ENCODE peak calls at places on chromosomes 7 and 10, in six cellular contexts. R is heart right ventricle, N is aorta, X is ovary, K is RWPE2, T is uterus. E is an unnamed sample.

GRCh38 chr10:79381804-79382221 is 34.5 kb downstream of the PPIF start:
- DNase-seq in K (peak; percentile 43), N (peak; percentile 86), R (peak; percentile 62), T (peak; percentile 91), X (peak; percentile 58), E (peak; percentile 82)

GRCh38 chr10:85874208-85874607 is 492.4 kb downstream of the GRID1 start:
- DNase-seq in K (no peak), N (no peak), R (no peak), T (no peak), X (no peak), E (no peak)

GRCh38 chr7:76397409-76398183 is 11.9 kb downstream of the SSC4D start:
- DNase-seq in N (peak; percentile 85), T (peak; percentile 83), K (peak; percentile 81), R (peak; percentile 87), X (peak; percentile 89), E (peak; percentile 63)

GRCh38 chr7:7274782-7275181 is 92.4 kb downstream of the C1GALT1 start:
- DNase-seq in T (no peak), R (no peak), X (no peak), K (no peak), N (no peak), E (peak; percentile 6)

GRCh38 chr7:84188811-84189405 is 5.7 kb downstream of the SEMA3A start:
- DNase-seq in X (no peak), T (no peak), R (no peak), K (no peak), N (no peak), E (no peak)

GRCh38 chr7:601573-602340 is 82.1 kb upstream of the PDGFA start:
- DNase-seq in K (peak; percentile 61), X (no peak), N (peak; percentile 92), R (peak; percentile 51), T (peak; percentile 42), E (no peak)

GRCh38 chr7:104795086-104795485 is 218.9 kb upstream of the KMT2E start:
- DNase-seq in T (no peak), N (no peak), X (no peak), K (no peak), R (no peak), E (no peak)

GRCh38 chr7:3922175-3922635 is 621.2 kb downstream of the SDK1 start:
- DNase-seq in T (no peak), N (peak; percentile 66), R (no peak), K (no peak), X (no peak), E (peak; percentile 86)

DNA sequence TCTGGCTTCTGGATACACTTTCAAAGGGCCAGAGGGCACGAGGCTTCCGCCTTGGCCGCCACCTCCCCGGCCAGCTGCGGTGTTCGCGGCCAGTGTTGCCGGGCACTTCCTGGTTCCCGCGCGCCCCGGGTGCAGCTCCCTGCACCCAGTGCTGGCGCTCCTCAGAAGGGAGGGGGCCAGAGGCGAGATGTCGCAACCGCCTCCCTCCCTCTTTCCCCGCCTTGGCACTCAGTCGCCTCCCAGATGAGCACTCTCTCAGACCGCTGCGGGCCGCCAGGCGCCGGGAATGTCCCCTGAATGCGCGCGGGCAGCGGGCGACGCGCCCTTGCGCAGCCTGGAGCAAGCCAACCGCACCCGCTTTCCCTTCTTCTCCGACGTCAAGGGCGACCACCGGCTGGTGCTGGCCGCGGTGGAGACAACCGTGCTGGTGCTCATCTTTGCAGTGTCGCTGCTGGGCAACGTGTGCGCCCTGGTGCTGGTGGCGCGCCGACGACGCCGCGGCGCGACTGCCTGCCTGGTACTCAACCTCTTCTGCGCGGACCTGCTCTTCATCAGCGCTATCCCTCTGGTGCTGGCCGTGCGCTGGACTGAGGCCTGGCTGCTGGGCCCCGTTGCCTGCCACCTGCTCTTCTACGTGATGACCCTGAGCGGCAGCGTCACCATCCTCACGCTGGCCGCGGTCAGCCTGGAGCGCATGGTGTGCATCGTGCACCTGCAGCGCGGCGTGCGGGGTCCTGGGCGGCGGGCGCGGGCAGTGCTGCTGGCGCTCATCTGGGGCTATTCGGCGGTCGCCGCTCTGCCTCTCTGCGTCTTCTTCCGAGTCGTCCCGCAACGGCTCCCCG is at the start of gene FFAR4:
- DNase-seq in R (peak; percentile 56), T (no peak), N (peak; percentile 76), K (no peak), X (no peak), E (peak; percentile 53)
- H3K27me3 ChIP-seq in R (peaks cover 62% of the 10 kb centered on the region), T (no peaks in the 10 kb centered on the region), N (no peaks in the 10 kb centered on the region), K (peaks cover 42% of the 10 kb centered on the region), X (no peaks in the 10 kb centered on the region), E (peaks cover 28% of the 10 kb centered on the region)

DNA sequence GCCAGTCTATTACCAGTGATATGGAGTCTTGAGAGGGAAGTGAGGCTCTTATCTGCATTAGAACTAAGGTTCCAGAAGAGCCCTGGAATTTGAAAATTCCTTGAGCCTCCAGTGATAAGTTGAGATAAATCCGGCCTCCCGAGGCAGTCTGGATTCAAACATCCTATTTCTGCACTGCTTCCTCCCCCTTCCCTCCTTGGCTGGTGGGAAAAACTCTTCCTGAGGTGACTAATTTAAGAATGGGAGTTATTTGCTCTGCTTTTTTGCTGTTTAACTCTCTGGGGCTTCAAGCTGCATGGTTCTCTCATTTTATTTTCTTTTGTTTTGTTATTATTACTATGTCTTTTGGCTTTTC is 7.7 kb upstream of the SEPTIN7 start:
- DNase-seq in T (no peak), X (no peak), R (no peak), K (no peak), N (no peak), E (no peak)
- H3K4me3 ChIP-seq in T (no peak overlapping the region), X (no peak overlapping the region), R (no peak overlapping the region), K (no peak overlapping the region), N (no peak overlapping the region), E (no peak overlapping the region)

GRCh38 chr10:72087969-72088878 is at the start of gene SPOCK2:
- DNase-seq in N (no peak), K (peak; percentile 47), R (no peak), T (no peak), X (no peak), E (no peak)
- H3K27me3 ChIP-seq in N (no peaks in the 10 kb centered on the region), K (peaks cover 25% of the 10 kb centered on the region), R (peaks cover 16% of the 10 kb centered on the region), T (no peaks in the 10 kb centered on the region), X (no peaks in the 10 kb centered on the region), E (no peaks in the 10 kb centered on the region)

GRCh38 chr10:122196218-122196617 is 74.9 kb upstream of the BTBD16 start:
- DNase-seq in X (no peak), K (no peak), T (no peak), N (peak; percentile 5), R (no peak), E (no peak)
- H3K4me3 ChIP-seq in X (no peak overlapping the region), K (no peak overlapping the region), T (no peak overlapping the region), N (no peak overlapping the region), R (no peak overlapping the region), E (no peak overlapping the region)

GRCh38 chr10:132208489-132209050 is 21.8 kb downstream of the DPYSL4 start:
- DNase-seq in X (peak; percentile 12), R (peak; percentile 63), K (no peak), N (no peak), T (no peak), E (no peak)
- H3K27me3 ChIP-seq in X (no peaks in the 10 kb centered on the region), R (no peaks in the 10 kb centered on the region), K (no peaks in the 10 kb centered on the region), N (no peaks in the 10 kb centered on the region), T (no peaks in the 10 kb centered on the region), E (no peaks in the 10 kb centered on the region)

DNA sequence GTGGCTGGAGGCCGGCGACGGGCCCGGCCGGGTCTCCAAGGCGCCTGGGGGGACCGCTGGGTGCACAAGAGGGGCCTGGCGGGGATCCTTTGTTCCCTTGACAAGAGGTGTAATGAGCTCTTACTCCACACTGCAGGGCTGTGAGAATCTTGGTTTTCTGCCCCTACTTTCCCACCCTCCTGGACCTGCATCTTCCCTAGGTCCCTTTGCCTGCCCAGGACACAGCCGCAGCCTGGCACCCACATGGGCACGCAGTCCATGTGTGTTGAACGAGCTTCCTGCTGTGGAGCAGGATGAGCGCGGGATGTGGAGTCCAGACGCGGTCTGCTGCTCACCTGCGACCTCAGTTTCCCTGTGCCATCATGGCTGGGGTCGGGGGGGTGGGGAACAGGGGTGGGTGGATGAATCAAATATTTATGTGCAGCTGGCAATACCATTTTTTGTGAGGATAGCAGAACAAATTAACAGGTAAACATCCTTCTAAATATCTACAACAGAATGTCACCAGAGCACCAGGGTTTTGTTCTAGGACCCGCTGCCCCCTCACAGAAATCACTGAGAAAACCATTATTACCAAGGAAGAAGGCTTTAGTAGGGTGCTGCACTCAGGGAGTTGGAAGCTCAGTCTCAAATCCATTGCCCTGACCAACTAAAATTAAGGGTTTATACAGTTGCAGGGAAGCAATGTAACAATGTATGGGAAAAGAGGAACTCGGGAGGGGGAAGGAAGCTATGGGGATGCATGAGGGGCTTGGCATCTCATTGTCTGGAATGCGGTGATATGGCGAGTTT is 474 bp upstream of the NSMCE4A start:
- DNase-seq in X (no peak), N (no peak), T (no peak), R (no peak), K (no peak), E (no peak)
- H3K4me3 ChIP-seq in X (peak overlapping the region; percentile 80), N (peak overlapping the region; percentile 80), T (peak overlapping the region; percentile 88), R (peak overlapping the region; percentile 90), K (peak overlapping the region; percentile 89), E (peak overlapping the region; percentile 75)

DNA sequence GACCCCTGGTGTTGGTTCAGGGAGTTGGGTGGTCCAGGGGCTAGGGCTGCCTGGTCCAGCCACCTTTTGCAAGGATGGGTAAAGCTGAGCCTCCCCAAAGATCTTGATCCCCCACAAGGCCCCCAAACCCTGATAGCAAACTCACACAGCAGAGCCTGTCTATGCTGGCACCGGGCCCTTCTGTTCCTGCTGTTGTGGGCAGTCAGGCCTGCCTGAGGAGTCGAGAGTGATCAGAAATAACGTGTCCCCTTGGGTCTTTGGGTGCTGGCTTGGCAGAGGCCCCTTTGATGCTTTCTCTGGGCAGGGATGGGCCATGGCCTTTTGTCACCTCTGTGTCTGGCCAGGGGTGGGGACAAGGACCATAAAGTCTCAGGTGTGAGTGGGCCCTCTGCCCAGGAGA is 715 bp upstream of the MUC12 start:
- DNase-seq in N (no peak), X (no peak), R (no peak), T (no peak), K (no peak), E (no peak)
- H3K27me3 ChIP-seq in N (peaks cover 2% of the 10 kb centered on the region), X (peaks cover 3% of the 10 kb centered on the region), R (peaks cover 84% of the 10 kb centered on the region), T (peaks cover 16% of the 10 kb centered on the region), K (peaks cover 49% of the 10 kb centered on the region), E (peaks cover 31% of the 10 kb centered on the region)

GRCh38 chr7:100825215-100825671 is 2.1 kb downstream of the EPHB4 start:
- DNase-seq in N (no peak), R (peak; percentile 54), X (no peak), T (peak; percentile 28), K (no peak), E (no peak)
- H3K4me3 ChIP-seq in N (no peak overlapping the region), R (peak overlapping the region; percentile 65), X (peak overlapping the region; percentile 84), T (peak overlapping the region; percentile 88), K (peak overlapping the region; percentile 97), E (peak overlapping the region; percentile 67)

GRCh38 chr10:62610649-62611229 is 193.8 kb upstream of the ADO start:
- DNase-seq in X (no peak), N (no peak), T (no peak), K (no peak), R (peak; percentile 28), E (peak; percentile 13)
- H3K27me3 ChIP-seq in X (no peaks in the 10 kb centered on the region), N (no peaks in the 10 kb centered on the region), T (no peaks in the 10 kb centered on the region), K (no peaks in the 10 kb centered on the region), R (peaks cover 7% of the 10 kb centered on the region), E (no peaks in the 10 kb centered on the region)

GRCh38 chr10:62050941-62051433 is 149.5 kb downstream of the ARID5B start:
- DNase-seq in X (peak; percentile 55), K (no peak), R (peak; percentile 31), T (peak; percentile 51), N (peak; percentile 67), E (peak; percentile 73)

GRCh38 chr10:62054408-62054807 is 152.9 kb downstream of the ARID5B start:
- DNase-seq in X (no peak), K (no peak), R (no peak), T (no peak), N (no peak), E (no peak)

GRCh38 chr10:62050627-62050924 is 149.1 kb downstream of the ARID5B start:
- DNase-seq in X (no peak), T (no peak), K (no peak), N (no peak), R (no peak), E (no peak)

GRCh38 chr10:62053860-62054259 is 152.4 kb downstream of the ARID5B start:
- DNase-seq in N (no peak), R (no peak), X (no peak), K (no peak), T (no peak), E (no peak)

GRCh38 chr10:62052276-62052675 is 150.8 kb downstream of the ARID5B start:
- DNase-seq in K (no peak), N (no peak), X (no peak), R (no peak), T (no peak), E (no peak)
- H3K4me3 ChIP-seq in K (no peak overlapping the region), N (no peak overlapping the region), X (peak overlapping the region; percentile 76), R (no peak overlapping the region), T (peak overlapping the region; percentile 66), E (peak overlapping the region; percentile 81)